ENCODE peak calls at places on chromosomes 13 and 19, in ten cellular contexts. D is GF-D8; K is AG09309; O is kidney; B is NCI-H446; J is stimulated activated CD4-positive, alpha-beta T cell treated with anti-CD3 and anti-CD28 coated beads, Interleukin-1b, Interleukin-23, amount 100 ng/mL, for 4 hours; R is thoracic aorta; V is GM18507; Y is NCI-H1092; X is AG09319. U is an unnamed sample.

GRCh38 chr13:100434010-100434763 is 154.4 kb downstream of the GGACT start:
- DNase-seq in D (no peak), K (no peak), O (no peak), B (no peak), J (no peak), R (no peak), V (no peak), Y (no peak), X (no peak), U (no peak)

GRCh38 chr13:39039033-39039432 is 777 bp downstream of the NHLRC3 start:
- DNase-seq in D (no peak), K (no peak), O (no peak), B (no peak), J (no peak), R (no peak), V (no peak), Y (no peak), X (no peak), U (no peak)

GRCh38 chr19:8210660-8211101 is 1.5 kb downstream of the CERS4 start:
- DNase-seq in D (no peak), K (no peak), O (no peak), B (no peak), J (no peak), R (no peak), V (no peak), Y (no peak), X (no peak), U (no peak)

GRCh38 chr19:48671456-48671995 is 1.3 kb downstream of the NTN5 start:
- DNase-seq in D (no peak), K (no peak), O (no peak), B (no peak), J (no peak), R (no peak), V (no peak), Y (no peak), X (no peak), U (no peak)

GRCh38 chr13:41407380-41407779 is 50.0 kb upstream of the RGCC start:
- DNase-seq in D (no peak), K (no peak), O (no peak), B (no peak), J (no peak), R (no peak), V (no peak), Y (no peak), X (no peak), U (no peak)

GRCh38 chr19:58196911-58197616 is 14.2 kb downstream of the ZNF274 start:
- DNase-seq in D (no peak), K (no peak), O (no peak), B (no peak), J (no peak), R (no peak), V (no peak), Y (no peak), X (no peak), U (no peak)

GRCh38 chr19:10718205-10719196 is 622 bp downstream of the DNM2 start:
- DNase-seq in D (no peak), K (no peak), O (peak), B (no peak), J (peak), R (no peak), V (no peak), Y (no peak), X (no peak), U (no peak)

GRCh38 chr13:39335721-39336120 is 267.3 kb downstream of the LHFPL6 start:
- DNase-seq in D (no peak), K (no peak), O (no peak), B (no peak), J (no peak), R (no peak), V (no peak), Y (no peak), X (no peak), U (no peak)

GRCh38 chr19:33438016-33438671 is 64.6 kb downstream of the CEBPG start:
- DNase-seq in D (no peak), K (no peak), O (peak), B (no peak), J (no peak), R (no peak), V (no peak), Y (peak), X (no peak), U (no peak)

GRCh38 chr13:95073826-95074345 is 227.4 kb downstream of the ABCC4 start:
- DNase-seq in D (no peak), K (no peak), O (no peak), B (no peak), J (no peak), R (no peak), V (no peak), Y (no peak), X (no peak), U (no peak)

GRCh38 chr13:42378383-42378780 is 106.4 kb downstream of the AKAP11 start:
- DNase-seq in D (no peak), K (no peak), O (no peak), B (no peak), J (no peak), R (no peak), V (no peak), Y (no peak), X (no peak), U (no peak)

GRCh38 chr13:49652691-49653305 is 24.5 kb downstream of the ARL11 start:
- DNase-seq in D (no peak), K (no peak), O (no peak), B (no peak), J (no peak), R (no peak), V (no peak), Y (peak), X (no peak), U (peak)

GRCh38 chr13:32056316-32056715 is 24.7 kb downstream of the FRY start:
- DNase-seq in D (no peak), K (no peak), O (no peak), B (no peak), J (no peak), R (no peak), V (no peak), Y (peak), X (no peak), U (no peak)

GRCh38 chr13:93172109-93172508 is 54.5 kb upstream of the GPC6 start:
- DNase-seq in D (no peak), K (no peak), O (no peak), B (no peak), J (no peak), R (no peak), V (no peak), Y (no peak), X (no peak), U (no peak)

GRCh38 chr19:32558607-32559228 is 22.3 kb upstream of the PDCD5 start:
- DNase-seq in D (no peak), K (no peak), O (no peak), B (no peak), J (no peak), R (no peak), V (no peak), Y (no peak), X (no peak), U (no peak)

GRCh38 chr13:25803626-25804025 is 248.2 kb downstream of the SHISA2 start:
- DNase-seq in D (no peak), K (no peak), O (no peak), B (no peak), J (no peak), R (no peak), V (no peak), Y (no peak), X (no peak), U (no peak)

GRCh38 chr13:95296326-95296939 is 4.8 kb downstream of the ABCC4 start:
- DNase-seq in D (no peak), K (no peak), O (no peak), B (no peak), J (no peak), R (no peak), V (no peak), Y (no peak), X (no peak), U (peak)

GRCh38 chr19:55247621-55248099 is 11.2 kb downstream of the PPP6R1 start:
- DNase-seq in D (peak), K (no peak), O (peak), B (no peak), J (no peak), R (no peak), V (no peak), Y (no peak), X (peak), U (no peak)

GRCh38 chr19:19372656-19373416 is 32.6 kb upstream of the GATAD2A start:
- DNase-seq in D (peak), K (no peak), O (peak), B (no peak), J (no peak), R (no peak), V (peak), Y (no peak), X (no peak), U (peak)

GRCh38 chr19:3108775-3109174 is 14.6 kb downstream of the GNA11 start:
- DNase-seq in D (peak), K (no peak), O (peak), B (peak), J (peak), R (no peak), V (no peak), Y (peak), X (no peak), U (peak)

GRCh38 chr19:22595918-22596341 is 38.2 kb upstream of the ZNF492 start:
- DNase-seq in D (no peak), K (no peak), O (no peak), B (no peak), J (no peak), R (no peak), V (no peak), Y (no peak), X (no peak), U (no peak)

GRCh38 chr13:65336106-65336603 is 1894.0 kb downstream of the PCDH9 start:
- DNase-seq in D (no peak), K (no peak), O (peak), B (no peak), J (no peak), R (no peak), V (no peak), Y (no peak), X (no peak), U (no peak)

GRCh38 chr19:3459322-3459881 is 20.9 kb downstream of the SMIM24 start:
- DNase-seq in D (no peak), K (peak), O (peak), B (no peak), J (no peak), R (peak), V (no peak), Y (no peak), X (peak), U (no peak)

GRCh38 chr13:114001331-114002008 is 27.6 kb upstream of the C13orf46 start:
- DNase-seq in D (no peak), K (no peak), O (peak), B (no peak), J (no peak), R (no peak), V (no peak), Y (no peak), X (no peak), U (no peak)

GRCh38 chr13:33509642-33510229 is 224.2 kb upstream of the STARD13 start:
- DNase-seq in D (no peak), K (no peak), O (peak), B (no peak), J (no peak), R (no peak), V (no peak), Y (no peak), X (no peak), U (no peak)

GRCh38 chr19:2989236-2989946 is 12.0 kb downstream of the TLE6 start:
- DNase-seq in D (no peak), K (no peak), O (no peak), B (no peak), J (no peak), R (no peak), V (no peak), Y (no peak), X (no peak), U (no peak)

GRCh38 chr13:44884076-44884729 is 105.1 kb downstream of the NUFIP1 start:
- DNase-seq in D (no peak), K (no peak), O (no peak), B (no peak), J (no peak), R (no peak), V (no peak), Y (no peak), X (peak), U (no peak)

GRCh38 chr19:50362030-50362412 is 3.4 kb downstream of the NAPSA start:
- DNase-seq in D (no peak), K (no peak), O (no peak), B (no peak), J (no peak), R (no peak), V (no peak), Y (no peak), X (no peak), U (no peak)

GRCh38 chr13:109273326-109273751 is 513.0 kb downstream of the IRS2 start:
- DNase-seq in D (no peak), K (no peak), O (no peak), B (no peak), J (no peak), R (no peak), V (no peak), Y (no peak), X (no peak), U (no peak)

GRCh38 chr13:100100115-100100879 is 11.4 kb downstream of the PCCA start:
- DNase-seq in D (no peak), K (no peak), O (no peak), B (no peak), J (no peak), R (no peak), V (no peak), Y (no peak), X (peak), U (no peak)

GRCh38 chr13:113216165-113217056 is 7.0 kb downstream of the CUL4A start:
- DNase-seq in D (no peak), K (no peak), O (no peak), B (no peak), J (no peak), R (no peak), V (no peak), Y (no peak), X (no peak), U (peak)

GRCh38 chr19:16066611-16067104 is 9.6 kb upstream of the TPM4 start:
- DNase-seq in D (peak), K (no peak), O (no peak), B (no peak), J (no peak), R (no peak), V (no peak), Y (no peak), X (no peak), U (peak)

GRCh38 chr13:95535243-95535642 is 17.3 kb upstream of the CLDN10 start:
- DNase-seq in D (no peak), K (peak), O (no peak), B (no peak), J (no peak), R (no peak), V (no peak), Y (no peak), X (no peak), U (no peak)

GRCh38 chr19:47215581-47215980 is 15.4 kb downstream of the BBC3 start:
- DNase-seq in D (no peak), K (no peak), O (no peak), B (no peak), J (no peak), R (no peak), V (no peak), Y (no peak), X (no peak), U (no peak)

GRCh38 chr19:50190439-50190891 is 13.0 kb upstream of the MYH14 start:
- DNase-seq in D (no peak), K (no peak), O (no peak), B (no peak), J (no peak), R (no peak), V (no peak), Y (no peak), X (no peak), U (no peak)

GRCh38 chr19:38004505-38005223 is 97.7 kb downstream of the SIPA1L3 start:
- DNase-seq in D (peak), K (peak), O (peak), B (peak), J (no peak), R (peak), V (no peak), Y (peak), X (peak), U (peak)

GRCh38 chr19:3188627-3189596 is 3.2 kb downstream of the NCLN start:
- DNase-seq in D (peak), K (no peak), O (peak), B (no peak), J (no peak), R (no peak), V (no peak), Y (no peak), X (no peak), U (no peak)

GRCh38 chr19:2887391-2887914 is 13.3 kb upstream of the ZNF57 start:
- DNase-seq in D (peak), K (peak), O (no peak), B (peak), J (no peak), R (no peak), V (no peak), Y (peak), X (peak), U (peak)

GRCh38 chr19:10895920-10896319 is 24.6 kb downstream of the CARM1 start:
- DNase-seq in D (no peak), K (no peak), O (no peak), B (no peak), J (no peak), R (no peak), V (no peak), Y (no peak), X (no peak), U (peak)